ENCODE peak calls at places on chromosome 21, in nine cellular contexts. One of them, this sample, is unnamed. For H3K4me1, the result is how much of the 10 kb centered on the place peaks cover.

GRCh38 chr21:40759061-40759460 is 87.9 kb downstream of the DSCAM start:
- DNase-seq in stomach: no peak
- DNase-seq in fibroblast of lung: no peak
- DNase-seq in neural progenitor cell: no peak
- DNase-seq in heart left ventricle: no peak
- DNase-seq in upper lobe of right lung: no peak
- DNase-seq in Panc1: no peak
- DNase-seq in heart right ventricle: no peak
- DNase-seq in K562: no peak
- DNase-seq in this sample: no peak

GRCh38 chr21:39900491-39900890 is 33.3 kb downstream of the PCP4 start:
- DNase-seq in K562: no peak
- DNase-seq in stomach: no peak
- DNase-seq in heart left ventricle: no peak
- DNase-seq in upper lobe of right lung: no peak
- DNase-seq in fibroblast of lung: no peak
- DNase-seq in heart right ventricle: no peak
- DNase-seq in neural progenitor cell: no peak
- DNase-seq in Panc1: no peak
- DNase-seq in this sample: no peak

GRCh38 chr21:16942703-16943102 is 570.1 kb upstream of the CXADR start:
- DNase-seq in neural progenitor cell: peak
- DNase-seq in stomach: no peak
- DNase-seq in fibroblast of lung: peak
- DNase-seq in Panc1: no peak
- DNase-seq in heart left ventricle: no peak
- DNase-seq in heart right ventricle: no peak
- DNase-seq in K562: no peak
- DNase-seq in upper lobe of right lung: no peak
- DNase-seq in this sample: peak

GRCh38 chr21:17472592-17473271 is 40.1 kb upstream of the CXADR start:
- DNase-seq in heart right ventricle: no peak
- DNase-seq in Panc1: no peak
- DNase-seq in neural progenitor cell: no peak
- DNase-seq in upper lobe of right lung: no peak
- DNase-seq in stomach: peak
- DNase-seq in K562: no peak
- DNase-seq in heart left ventricle: no peak
- DNase-seq in fibroblast of lung: no peak
- DNase-seq in this sample: no peak

GRCh38 chr21:31781737-31782136 is 49.8 kb upstream of the SCAF4 start:
- DNase-seq in neural progenitor cell: no peak
- DNase-seq in heart left ventricle: no peak
- DNase-seq in upper lobe of right lung: no peak
- DNase-seq in K562: no peak
- DNase-seq in Panc1: no peak
- DNase-seq in stomach: no peak
- DNase-seq in heart right ventricle: no peak
- DNase-seq in fibroblast of lung: peak
- DNase-seq in this sample: peak

GRCh38 chr21:34524671-34525601 is 12.9 kb upstream of the KCNE1 start:
- DNase-seq in stomach: no peak
- DNase-seq in heart left ventricle: no peak
- DNase-seq in heart right ventricle: no peak
- DNase-seq in K562: no peak
- DNase-seq in upper lobe of right lung: no peak
- DNase-seq in neural progenitor cell: peak
- DNase-seq in fibroblast of lung: peak
- DNase-seq in Panc1: no peak
- DNase-seq in this sample: no peak

GRCh38 chr21:17784604-17785402 is 34.4 kb downstream of the C21orf91 start:
- DNase-seq in stomach: no peak
- DNase-seq in neural progenitor cell: no peak
- DNase-seq in heart left ventricle: no peak
- DNase-seq in Panc1: no peak
- DNase-seq in K562: no peak
- DNase-seq in upper lobe of right lung: no peak
- DNase-seq in fibroblast of lung: peak
- DNase-seq in heart right ventricle: no peak
- DNase-seq in this sample: no peak

GRCh38 chr21:15134711-15135110 is 69.9 kb upstream of the NRIP1 start:
- DNase-seq in stomach: peak
- DNase-seq in Panc1: no peak
- DNase-seq in neural progenitor cell: no peak
- DNase-seq in upper lobe of right lung: no peak
- DNase-seq in fibroblast of lung: no peak
- DNase-seq in heart left ventricle: no peak
- DNase-seq in heart right ventricle: no peak
- DNase-seq in K562: no peak
- DNase-seq in this sample: no peak

GRCh38 chr21:14877581-14878228 is 187.1 kb downstream of the NRIP1 start:
- DNase-seq in heart left ventricle: no peak
- DNase-seq in upper lobe of right lung: no peak
- DNase-seq in fibroblast of lung: peak
- DNase-seq in heart right ventricle: no peak
- DNase-seq in neural progenitor cell: no peak
- DNase-seq in K562: no peak
- DNase-seq in stomach: no peak
- DNase-seq in Panc1: no peak
- DNase-seq in this sample: no peak

GRCh38 chr21:21019681-21020080 is 21.5 kb downstream of the NCAM2 start:
- DNase-seq in neural progenitor cell: no peak
- DNase-seq in K562: no peak
- DNase-seq in Panc1: no peak
- DNase-seq in heart left ventricle: no peak
- DNase-seq in fibroblast of lung: peak
- DNase-seq in heart right ventricle: no peak
- DNase-seq in upper lobe of right lung: no peak
- DNase-seq in stomach: no peak
- DNase-seq in this sample: no peak

GRCh38 chr21:34073749-34074282 is 438 bp downstream of the MRPS6 start:
- DNase-seq in heart right ventricle: peak
- DNase-seq in Panc1: no peak
- DNase-seq in neural progenitor cell: peak
- DNase-seq in fibroblast of lung: no peak
- DNase-seq in K562: peak
- DNase-seq in upper lobe of right lung: peak
- DNase-seq in heart left ventricle: peak
- DNase-seq in stomach: peak
- DNase-seq in this sample: peak

GRCh38 chr21:42991992-42992740 is 17.8 kb downstream of the PKNOX1 start:
- DNase-seq in Panc1: no peak
- DNase-seq in heart left ventricle: no peak
- DNase-seq in neural progenitor cell: no peak
- DNase-seq in heart right ventricle: peak
- DNase-seq in K562: peak
- DNase-seq in fibroblast of lung: peak
- DNase-seq in upper lobe of right lung: peak
- DNase-seq in stomach: no peak
- DNase-seq in this sample: no peak

GRCh38 chr21:34367320-34367935 is 3.6 kb downstream of the KCNE2 start:
- DNase-seq in heart right ventricle: no peak
- DNase-seq in stomach: peak
- DNase-seq in K562: no peak
- DNase-seq in neural progenitor cell: peak
- DNase-seq in upper lobe of right lung: no peak
- DNase-seq in fibroblast of lung: peak
- DNase-seq in heart left ventricle: no peak
- DNase-seq in Panc1: peak
- DNase-seq in this sample: peak

GRCh38 chr21:35311985-35312384 is 262.9 kb upstream of the RUNX1 start:
- DNase-seq in fibroblast of lung: no peak
- DNase-seq in neural progenitor cell: no peak
- DNase-seq in upper lobe of right lung: no peak
- DNase-seq in heart right ventricle: no peak
- DNase-seq in stomach: no peak
- DNase-seq in heart left ventricle: no peak
- DNase-seq in K562: no peak
- DNase-seq in Panc1: no peak
- DNase-seq in this sample: no peak

GRCh38 chr21:18705971-18706370 is 302.4 kb upstream of the TMPRSS15 start:
- DNase-seq in heart right ventricle: no peak
- DNase-seq in fibroblast of lung: no peak
- DNase-seq in K562: no peak
- DNase-seq in neural progenitor cell: no peak
- DNase-seq in upper lobe of right lung: no peak
- DNase-seq in stomach: no peak
- DNase-seq in Panc1: no peak
- DNase-seq in heart left ventricle: no peak
- DNase-seq in this sample: no peak

GRCh38 chr21:43277481-43278351 is 108.9 kb downstream of the CRYAA start:
- DNase-seq in K562: no peak
- DNase-seq in fibroblast of lung: no peak
- DNase-seq in neural progenitor cell: peak
- DNase-seq in stomach: no peak
- DNase-seq in Panc1: no peak
- DNase-seq in upper lobe of right lung: peak
- DNase-seq in heart right ventricle: peak
- DNase-seq in heart left ventricle: peak
- DNase-seq in this sample: peak

GRCh38 chr21:24014381-24014780 is 1592.9 kb downstream of the MRPL39 start:
- DNase-seq in K562: no peak
- DNase-seq in upper lobe of right lung: no peak
- DNase-seq in stomach: no peak
- DNase-seq in Panc1: no peak
- DNase-seq in heart right ventricle: no peak
- DNase-seq in fibroblast of lung: no peak
- DNase-seq in neural progenitor cell: no peak
- DNase-seq in heart left ventricle: no peak
- DNase-seq in this sample: no peak

GRCh38 chr21:24007592-24007991 is 1599.7 kb downstream of the MRPL39 start:
- DNase-seq in heart left ventricle: no peak
- DNase-seq in upper lobe of right lung: no peak
- DNase-seq in fibroblast of lung: no peak
- DNase-seq in stomach: no peak
- DNase-seq in Panc1: no peak
- DNase-seq in heart right ventricle: no peak
- DNase-seq in K562: no peak
- DNase-seq in neural progenitor cell: no peak
- DNase-seq in this sample: no peak

DNA sequence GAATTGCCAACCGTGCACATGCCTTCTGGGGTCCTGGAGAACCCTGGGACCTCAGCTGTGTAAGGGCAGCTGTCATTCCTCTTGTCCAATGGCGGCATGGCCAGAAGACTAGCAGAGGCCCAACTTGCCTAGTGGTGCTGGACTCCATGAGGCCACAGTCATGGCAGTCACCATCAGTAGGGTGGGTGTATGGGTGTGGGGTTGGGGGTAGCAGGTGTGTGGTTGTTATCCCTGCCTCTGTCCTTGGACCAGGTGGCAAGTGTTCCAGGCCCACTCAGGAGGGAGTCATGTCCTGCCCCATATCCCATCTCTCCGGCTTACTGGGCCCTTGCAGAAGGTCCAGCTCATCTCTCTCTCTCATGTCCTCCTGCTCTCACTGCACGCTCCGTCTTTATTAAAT is 1596.2 kb downstream of the MRPL39 start:
- DNase-seq in heart left ventricle: no peak
- DNase-seq in fibroblast of lung: no peak
- DNase-seq in upper lobe of right lung: no peak
- DNase-seq in neural progenitor cell: no peak
- DNase-seq in K562: no peak
- DNase-seq in stomach: no peak
- DNase-seq in Panc1: no peak
- DNase-seq in heart right ventricle: no peak
- DNase-seq in this sample: no peak
- TF ChIP-seq CTCF in heart left ventricle: no peak
- TF ChIP-seq CTCF in fibroblast of lung: no peak
- TF ChIP-seq CTCF in upper lobe of right lung: no peak
- TF ChIP-seq CTCF in neural progenitor cell: no peak
- TF ChIP-seq CTCF in K562: no peak
- TF ChIP-seq CTCF in stomach: no peak
- TF ChIP-seq CTCF in Panc1: no peak
- TF ChIP-seq CTCF in heart right ventricle: no peak
- TF ChIP-seq CTCF in this sample: no peak

GRCh38 chr21:44540741-44541288 is 820 bp upstream of the KRTAP10-1 start:
- DNase-seq in Panc1: no peak
- DNase-seq in heart right ventricle: no peak
- DNase-seq in neural progenitor cell: no peak
- DNase-seq in heart left ventricle: no peak
- DNase-seq in K562: no peak
- DNase-seq in stomach: no peak
- DNase-seq in upper lobe of right lung: no peak
- DNase-seq in fibroblast of lung: no peak
- DNase-seq in this sample: no peak
- H3K4me3 ChIP-seq in Panc1: no peak
- H3K4me3 ChIP-seq in heart right ventricle: no peak
- H3K4me3 ChIP-seq in neural progenitor cell: no peak
- H3K4me3 ChIP-seq in heart left ventricle: no peak
- H3K4me3 ChIP-seq in K562: no peak
- H3K4me3 ChIP-seq in stomach: no peak
- H3K4me3 ChIP-seq in upper lobe of right lung: no peak
- H3K4me3 ChIP-seq in fibroblast of lung: no peak
- H3K4me3 ChIP-seq in this sample: no peak

GRCh38 chr21:41929248-41929647 is 24.6 kb downstream of the C2CD2 start:
- DNase-seq in Panc1: no peak
- DNase-seq in neural progenitor cell: no peak
- DNase-seq in fibroblast of lung: no peak
- DNase-seq in upper lobe of right lung: no peak
- DNase-seq in K562: no peak
- DNase-seq in heart left ventricle: no peak
- DNase-seq in heart right ventricle: no peak
- DNase-seq in stomach: no peak
- DNase-seq in this sample: no peak
- H3K4me1 ChIP-seq in Panc1: under half
- H3K4me1 ChIP-seq in neural progenitor cell: under half
- H3K4me1 ChIP-seq in fibroblast of lung: under half
- H3K4me1 ChIP-seq in upper lobe of right lung: half or more
- H3K4me1 ChIP-seq in K562: under half
- H3K4me1 ChIP-seq in heart left ventricle: under half
- H3K4me1 ChIP-seq in heart right ventricle: under half
- H3K4me1 ChIP-seq in stomach: half or more
- H3K4me1 ChIP-seq in this sample: under half

DNA sequence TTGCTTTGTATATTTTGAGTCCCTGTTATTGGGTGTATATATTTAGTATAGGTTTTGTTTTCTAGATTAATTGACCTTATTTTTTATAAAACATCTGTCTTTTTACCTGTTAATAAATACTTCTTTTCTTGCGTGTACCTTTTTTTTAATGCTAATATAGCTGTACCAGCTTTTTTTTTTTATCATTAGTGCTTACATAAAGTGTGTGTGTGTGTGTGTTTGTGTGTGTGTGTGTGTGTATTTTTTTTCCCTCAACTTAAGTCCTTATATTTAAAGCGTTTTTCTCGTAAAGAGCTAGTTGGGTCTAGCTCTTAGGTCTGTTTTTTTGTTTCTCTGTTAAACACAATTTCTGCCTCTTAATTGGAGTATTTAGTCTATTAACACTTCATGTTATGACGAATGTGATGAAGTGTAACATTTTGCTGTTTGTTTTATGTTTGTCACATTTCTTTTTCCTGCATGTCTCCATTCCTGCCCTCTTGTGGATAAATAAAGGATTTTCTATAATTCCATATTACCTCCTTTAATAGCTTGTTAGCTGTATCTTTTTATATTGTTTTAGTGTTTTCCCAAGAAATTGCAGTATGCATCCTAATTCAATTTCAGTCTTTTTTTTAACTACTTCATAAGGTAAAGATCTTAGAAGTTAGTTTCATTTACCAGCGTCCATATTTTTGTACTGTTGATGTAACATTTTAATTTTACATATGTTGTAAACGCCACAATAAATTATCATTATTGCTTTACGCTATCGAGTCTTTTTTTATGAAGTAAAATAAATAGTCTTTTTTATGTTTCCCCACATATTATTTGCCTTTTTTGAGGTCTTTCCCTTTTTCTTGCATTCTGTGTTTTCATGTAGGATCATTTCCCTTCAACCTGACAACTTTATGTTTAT is 4.3 kb downstream of the PRMT2 start:
- DNase-seq in K562: no peak
- DNase-seq in Panc1: no peak
- DNase-seq in stomach: no peak
- DNase-seq in heart right ventricle: no peak
- DNase-seq in neural progenitor cell: no peak
- DNase-seq in fibroblast of lung: peak
- DNase-seq in heart left ventricle: no peak
- DNase-seq in upper lobe of right lung: no peak
- DNase-seq in this sample: no peak
- TF ChIP-seq CTCF in K562: peak
- TF ChIP-seq CTCF in Panc1: peak
- TF ChIP-seq CTCF in stomach: peak
- TF ChIP-seq CTCF in heart right ventricle: peak
- TF ChIP-seq CTCF in neural progenitor cell: peak
- TF ChIP-seq CTCF in fibroblast of lung: peak
- TF ChIP-seq CTCF in heart left ventricle: peak
- TF ChIP-seq CTCF in upper lobe of right lung: peak
- TF ChIP-seq CTCF in this sample: peak

This sample was measured in BE2C.